ENCODE peak calls at places on chromosome 19, in five cellular contexts. Y is ascending aorta; J is spleen; S is CD4-positive, CD25-positive, alpha-beta regulatory T cell; A is esophagus squamous epithelium. W is an unnamed sample. For H3K9me3, the result is how much of the 10 kb centered on the place peaks cover.

GRCh38 chr19:14073925-14074838 is 1.6 kb downstream of the MISP3 start:
- DNase-seq in J (peak), Y (no peak), A (no peak), S (peak), W (no peak)

GRCh38 chr19:19321143-19321577 is 531 bp downstream of the MAU2 start:
- DNase-seq in Y (no peak), A (no peak), J (no peak), S (peak), W (no peak)

GRCh38 chr19:13974073-13974472 is 21.8 kb downstream of the DCAF15 start:
- DNase-seq in Y (no peak), J (no peak), A (no peak), S (peak), W (no peak)

GRCh38 chr19:13053761-13054604 is 48.7 kb downstream of the LYL1 start:
- DNase-seq in J (no peak), A (no peak), S (no peak), Y (peak), W (no peak)

GRCh38 chr19:55285225-55285890 is 1.6 kb downstream of the BRSK1 start:
- DNase-seq in S (no peak), Y (no peak), A (no peak), J (no peak), W (no peak)

GRCh38 chr19:30029721-30030510 is 87.9 kb downstream of the URI1 start:
- DNase-seq in S (peak), Y (no peak), A (no peak), J (no peak), W (no peak)

GRCh38 chr19:6033744-6034264 is 55.9 kb upstream of the RANBP3 start:
- DNase-seq in S (no peak), J (no peak), Y (no peak), A (no peak), W (no peak)

GRCh38 chr19:50449236-50449899 is 16.7 kb downstream of the MYBPC2 start:
- DNase-seq in Y (no peak), J (no peak), A (no peak), S (no peak), W (no peak)

GRCh38 chr19:5364674-5365073 is 24.1 kb upstream of the PTPRS start:
- DNase-seq in Y (no peak), A (no peak), J (no peak), S (no peak), W (no peak)

GRCh38 chr19:50516859-50517703 is 3.4 kb upstream of the ASPDH start:
- DNase-seq in J (peak), S (no peak), Y (no peak), A (no peak), W (no peak)

GRCh38 chr19:8163781-8164180 is 14.4 kb upstream of the FBN3 start:
- DNase-seq in Y (no peak), J (no peak), S (no peak), A (no peak), W (no peak)

GRCh38 chr19:6579450-6580178 is 11.3 kb downstream of the CD70 start:
- DNase-seq in S (no peak), Y (no peak), J (no peak), A (no peak), W (no peak)

GRCh38 chr19:41303941-41304340 is 6.0 kb upstream of the CCDC97 start:
- DNase-seq in S (no peak), A (no peak), J (no peak), Y (no peak), W (no peak)

GRCh38 chr19:4115818-4116385 is 8.0 kb downstream of the MAP2K2 start:
- DNase-seq in Y (no peak), S (no peak), A (no peak), J (no peak), W (no peak)

GRCh38 chr19:9128171-9128570 is 1.4 kb upstream of the OR7G3 start:
- DNase-seq in Y (no peak), J (no peak), A (no peak), S (no peak), W (no peak)

GRCh38 chr19:39828015-39828633 is 5.8 kb downstream of the DYRK1B start:
- DNase-seq in S (no peak), Y (no peak), J (peak), A (no peak), W (no peak)

GRCh38 chr19:14378890-14379289 is 2.4 kb upstream of the ADGRE5 start:
- DNase-seq in J (no peak), Y (no peak), S (no peak), A (no peak), W (no peak)

GRCh38 chr19:55308281-55308680 is 16.9 kb downstream of the TMEM150B start:
- DNase-seq in S (no peak), A (no peak), J (no peak), Y (no peak), W (no peak)

GRCh38 chr19:4717966-4718701 is 5.5 kb downstream of the DPP9 start:
- DNase-seq in S (no peak), Y (no peak), A (no peak), J (no peak), W (no peak)

GRCh38 chr19:41930926-41931592 is 2.8 kb upstream of the ERFL start:
- DNase-seq in J (no peak), Y (no peak), S (no peak), A (no peak), W (no peak)

GRCh38 chr19:41691268-41691970 is 3.3 kb upstream of the CEACAM7 start:
- DNase-seq in A (no peak), J (no peak), Y (peak), S (peak), W (no peak)

GRCh38 chr19:3115411-3115810 is 20.4 kb upstream of the GNA15 start:
- DNase-seq in S (no peak), A (no peak), Y (no peak), J (no peak), W (no peak)
- H3K9me3 ChIP-seq in S (under half), A (under half), Y (under half), J (under half), W (under half)

DNA sequence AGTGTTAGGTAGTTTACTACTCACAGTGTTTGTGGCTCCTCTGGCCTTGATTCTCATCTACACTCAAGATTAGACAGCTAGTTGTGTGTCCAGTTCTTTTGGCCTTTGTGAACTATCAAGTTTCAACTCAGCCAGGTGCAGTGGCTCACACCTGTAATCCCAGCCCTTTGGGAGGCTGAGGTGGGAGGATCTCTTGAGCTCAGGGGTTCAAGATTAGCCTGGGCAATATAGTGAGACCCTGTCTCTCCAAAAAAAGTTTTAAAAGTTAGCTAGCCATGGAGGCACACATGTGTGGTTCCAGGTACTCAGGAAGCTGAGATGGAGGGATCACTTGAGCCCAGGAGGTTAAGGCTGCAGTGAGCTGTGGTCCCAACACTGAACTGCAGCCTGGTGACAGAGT is 16.1 kb downstream of the ZNF226 start:
- DNase-seq in J (no peak), Y (no peak), S (no peak), A (no peak), W (no peak)
- H3K9me3 ChIP-seq in J (half or more), Y (half or more), S (half or more), A (half or more), W (under half)

GRCh38 chr19:27765912-27766725 is 1446.8 kb downstream of the UQCRFS1 start:
- DNase-seq in A (no peak), J (no peak), Y (peak), S (no peak), W (no peak)
- H3K9me3 ChIP-seq in A (half or more), J (half or more), Y (half or more), S (half or more), W (under half)

DNA sequence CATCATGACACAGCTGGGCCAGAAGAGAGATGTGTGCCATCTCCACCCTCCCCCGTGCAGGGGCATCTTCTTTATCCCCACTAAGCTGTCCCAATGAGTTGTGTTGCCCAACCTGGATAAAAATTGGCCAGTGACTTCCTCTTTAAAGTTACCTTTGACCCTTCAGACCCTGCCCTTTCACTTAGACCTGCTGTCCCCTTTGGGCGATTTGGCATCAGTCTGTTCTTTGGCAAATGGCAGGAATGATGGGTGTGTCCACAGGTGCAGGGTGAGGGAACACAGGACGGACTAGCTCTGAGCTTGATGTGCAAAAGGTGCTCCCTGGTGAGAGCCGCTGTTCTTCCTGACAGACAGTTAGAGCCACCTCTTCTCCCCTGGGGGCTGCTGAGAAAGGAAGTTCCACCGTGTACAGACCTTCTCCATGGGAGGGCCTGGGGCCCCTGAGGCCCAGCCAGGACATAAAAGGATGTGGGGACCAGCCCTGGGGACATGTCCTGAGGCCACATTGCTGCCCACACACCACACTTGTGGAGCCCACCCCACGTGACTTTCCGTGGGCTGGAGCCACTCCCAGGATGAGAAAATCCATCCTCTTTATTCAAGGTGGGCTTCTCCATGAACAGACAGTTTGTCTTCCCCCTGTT is 1.7 kb downstream of the CYP4F8 start:
- DNase-seq in A (no peak), S (no peak), Y (no peak), J (no peak), W (no peak)
- H3K9me3 ChIP-seq in A (under half), S (under half), Y (under half), J (under half), W (under half)

GRCh38 chr19:23565256-23565655 is 121.8 kb downstream of the ZNF675 start:
- DNase-seq in J (no peak), A (no peak), S (no peak), Y (no peak), W (no peak)

GRCh38 chr19:23560051-23560450 is 127.0 kb downstream of the ZNF675 start:
- DNase-seq in S (no peak), A (no peak), Y (no peak), J (no peak), W (no peak)

GRCh38 chr19:23558541-23558940 is 128.5 kb downstream of the ZNF675 start:
- DNase-seq in A (no peak), Y (no peak), S (no peak), J (no peak), W (no peak)

GRCh38 chr19:23561341-23561740 is 125.7 kb downstream of the ZNF675 start:
- DNase-seq in Y (no peak), A (no peak), J (no peak), S (no peak), W (no peak)

GRCh38 chr19:23563326-23563725 is 123.7 kb downstream of the ZNF675 start:
- DNase-seq in Y (no peak), S (no peak), J (no peak), A (no peak), W (no peak)
- H3K9me3 ChIP-seq in Y (under half), S (under half), J (half or more), A (under half), W (under half)

GRCh38 chr19:48287748-48288147 is 17.9 kb downstream of the ZNF114 start:
- DNase-seq in Y (no peak), A (no peak), J (no peak), S (no peak), W (no peak)
- H3K9me3 ChIP-seq in Y (under half), A (under half), J (under half), S (under half), W (under half)

DNA sequence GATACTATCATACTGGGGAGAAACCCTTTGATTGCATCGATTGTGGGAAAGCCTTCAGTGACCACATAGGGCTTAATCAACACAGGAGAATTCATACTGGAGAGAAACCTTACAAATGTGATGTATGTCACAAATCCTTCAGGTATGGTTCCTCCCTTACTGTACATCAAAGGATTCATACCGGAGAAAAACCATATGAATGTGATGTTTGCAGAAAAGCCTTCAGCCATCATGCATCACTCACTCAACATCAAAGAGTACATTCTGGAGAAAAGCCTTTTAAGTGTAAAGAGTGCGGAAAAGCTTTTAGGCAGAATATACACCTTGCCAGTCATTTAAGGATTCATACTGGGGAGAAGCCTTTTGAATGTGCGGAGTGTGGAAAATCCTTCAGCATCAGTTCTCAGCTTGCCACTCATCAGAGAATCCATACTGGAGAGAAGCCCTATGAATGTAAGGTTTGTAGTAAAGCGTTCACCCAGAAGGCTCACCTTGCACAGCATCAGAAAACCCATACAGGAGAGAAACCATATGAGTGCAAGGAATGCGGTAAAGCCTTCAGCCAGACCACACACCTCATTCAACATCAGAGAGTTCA is 12.9 kb upstream of the ZNF470 start:
- DNase-seq in Y (no peak), J (no peak), S (no peak), A (no peak), W (no peak)
- H3K9me3 ChIP-seq in Y (half or more), J (half or more), S (half or more), A (half or more), W (under half)

DNA sequence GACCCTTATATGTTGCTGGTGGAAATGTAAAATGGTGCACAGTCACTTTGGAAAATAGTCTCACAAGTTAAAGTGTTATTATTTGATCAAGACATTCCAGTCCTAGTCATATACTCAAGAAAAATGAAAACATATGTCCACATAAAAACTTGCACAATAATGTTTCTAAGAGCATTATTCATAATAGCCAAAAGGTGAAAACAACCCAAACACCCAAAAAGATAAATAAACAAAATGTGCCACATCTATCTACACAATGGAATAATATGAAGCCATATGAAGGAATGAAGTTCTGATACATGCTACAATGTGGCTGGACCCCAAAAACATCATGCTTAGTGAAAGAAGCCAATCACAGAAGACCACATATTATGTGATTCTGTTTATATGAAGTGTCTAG is 14.4 kb upstream of the AKAP8 start:
- DNase-seq in S (no peak), A (no peak), Y (no peak), J (no peak), W (no peak)
- H3K9me3 ChIP-seq in S (under half), A (under half), Y (under half), J (under half), W (under half)

GRCh38 chr19:36528194-36528920 is at the start of gene ZNF260:
- DNase-seq in A (peak), J (peak), Y (peak), S (peak), W (peak)

GRCh38 chr19:36528921-36529518 is 949 bp upstream of the ZNF260 start:
- DNase-seq in S (no peak), A (no peak), J (no peak), Y (no peak), W (no peak)

GRCh38 chr19:36526581-36526980 is 1.5 kb downstream of the ZNF260 start:
- DNase-seq in A (no peak), Y (no peak), S (no peak), J (no peak), W (no peak)

GRCh38 chr19:36524617-36525016 is 3.5 kb downstream of the ZNF260 start:
- DNase-seq in J (no peak), S (no peak), A (no peak), Y (no peak), W (no peak)

DNA sequence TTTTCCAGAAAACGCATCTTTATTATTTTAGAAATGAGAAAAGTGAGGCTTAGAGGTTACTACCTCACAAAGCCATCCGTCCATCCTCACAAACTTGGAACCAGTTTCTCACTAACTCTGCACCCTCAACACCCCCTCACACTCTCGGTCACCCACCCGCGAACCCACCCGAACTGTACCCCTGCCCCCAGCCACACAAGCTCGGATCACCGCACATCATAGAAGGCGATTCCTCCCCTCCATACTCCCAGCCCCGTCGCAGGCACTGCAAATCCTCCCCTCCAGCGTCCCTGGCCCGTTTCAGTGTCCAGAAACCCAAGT is 238 bp downstream of the ZNF260 start:
- DNase-seq in A (no peak), S (no peak), J (no peak), Y (no peak), W (no peak)
- H3K9me3 ChIP-seq in A (half or more), S (half or more), J (half or more), Y (half or more), W (under half)

DNA sequence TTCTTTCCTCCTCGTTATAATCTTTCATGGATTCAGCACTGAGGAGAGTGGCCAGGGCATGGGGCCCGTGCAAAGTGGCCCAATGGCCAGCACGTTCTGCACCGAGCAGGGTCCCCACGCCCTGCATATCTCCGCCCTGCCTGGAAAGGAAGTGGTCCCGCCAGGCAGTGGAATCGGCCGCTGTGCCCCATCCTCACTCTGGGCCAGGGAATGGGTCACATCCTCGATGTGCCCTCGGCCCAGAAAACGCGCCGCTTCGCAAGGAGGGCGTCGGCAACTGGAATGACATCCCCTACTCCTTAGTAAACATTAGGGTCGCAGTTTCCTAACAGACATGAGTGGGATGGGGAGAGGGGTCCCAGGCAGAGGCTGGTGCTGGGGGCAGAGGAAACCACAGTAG is 90.7 kb downstream of the ZNF254 start:
- DNase-seq in A (no peak), S (no peak), Y (no peak), J (no peak), W (no peak)
- H3K9me3 ChIP-seq in A (half or more), S (under half), Y (half or more), J (under half), W (under half)

W was measured in T-helper 17 cell.